ENCODE peak calls at places on chromosome 19, in nine cellular contexts. T is germinal center, O is NCI-H460, N is psoas muscle, D is T-helper 1 cell, V is RCC 7860, R is Calu3, L is B cell, Q is hepatic stellate cell. M is an unnamed sample.

GRCh38 chr19:1615156-1615765 is 10.0 kb upstream of the UQCR11 start:
- DNase-seq in Q (no peak), O (no peak), V (no peak), D (no peak), R (no peak), N (no peak), L (no peak), T (no peak), M (no peak)

GRCh38 chr19:49591731-49592485 is 926 bp downstream of the PRR12 start:
- DNase-seq in Q (peak; percentile 61), R (peak; percentile 52), O (no peak), D (peak; percentile 29), N (peak; percentile 40), T (peak; percentile 62), L (peak; percentile 65), V (peak; percentile 10), M (peak; percentile 25)

GRCh38 chr19:4389064-4389375 is 11.3 kb downstream of the SH3GL1 start:
- DNase-seq in Q (no peak), O (no peak), L (no peak), D (no peak), N (no peak), R (no peak), T (no peak), V (no peak), M (no peak)

GRCh38 chr19:29805026-29805925 is 6.5 kb upstream of the CCNE1 start:
- DNase-seq in T (no peak), Q (no peak), D (no peak), O (no peak), N (peak; percentile 23), R (no peak), V (peak; percentile 77), L (no peak), M (no peak)

GRCh38 chr19:33690461-33691427 is 69.0 kb downstream of the CHST8 start:
- DNase-seq in D (no peak), O (no peak), V (no peak), T (no peak), N (no peak), Q (no peak), L (no peak), R (no peak), M (no peak)

GRCh38 chr19:6724631-6725185 is 4.3 kb upstream of the C3 start:
- DNase-seq in Q (no peak), T (no peak), L (no peak), R (no peak), N (no peak), O (no peak), D (no peak), V (no peak), M (no peak)

GRCh38 chr19:30026933-30027332 is 84.9 kb downstream of the URI1 start:
- DNase-seq in Q (no peak), L (no peak), D (no peak), T (no peak), O (no peak), R (no peak), N (no peak), V (no peak), M (no peak)

GRCh38 chr19:33684550-33685303 is 63.0 kb downstream of the CHST8 start:
- DNase-seq in Q (no peak), V (no peak), L (no peak), R (no peak), D (no peak), N (no peak), O (no peak), T (no peak), M (no peak)

GRCh38 chr19:18999896-19000620 is 33.3 kb downstream of the SUGP2 start:
- DNase-seq in T (no peak), V (no peak), N (no peak), D (no peak), R (peak; percentile 7), L (no peak), O (no peak), Q (peak; percentile 34), M (no peak)

GRCh38 chr19:45643927-45644771 is 5.0 kb upstream of the EML2 start:
- DNase-seq in O (no peak), L (no peak), V (no peak), R (no peak), N (no peak), T (no peak), D (no peak), Q (no peak), M (no peak)

GRCh38 chr19:11204076-11204602 is 6.8 kb upstream of the KANK2 start:
- DNase-seq in Q (no peak), O (no peak), N (no peak), R (no peak), V (no peak), L (no peak), D (no peak), T (no peak), M (no peak)

GRCh38 chr19:43662487-43662886 is 7.5 kb downstream of the PLAUR start:
- DNase-seq in O (no peak), L (no peak), R (peak; percentile 20), D (no peak), N (no peak), V (no peak), Q (no peak), T (no peak), M (no peak)

GRCh38 chr19:30060872-30061556 is 119.0 kb downstream of the URI1 start:
- DNase-seq in O (no peak), D (no peak), Q (no peak), V (no peak), T (no peak), R (no peak), N (no peak), L (no peak), M (no peak)

GRCh38 chr19:1222394-1222793 is 15.4 kb downstream of the CBARP start:
- DNase-seq in N (no peak), Q (no peak), V (no peak), R (no peak), O (no peak), T (no peak), D (no peak), L (no peak), M (no peak)

GRCh38 chr19:41860419-41861097 is 503 bp downstream of the RPS19 start:
- DNase-seq in Q (no peak), N (no peak), D (no peak), R (no peak), L (no peak), V (no peak), T (no peak), O (no peak), M (no peak)

GRCh38 chr19:10543059-10543419 is 665 bp upstream of the ATG4D start:
- DNase-seq in R (no peak), D (no peak), L (no peak), V (no peak), Q (no peak), O (no peak), T (no peak), N (no peak), M (no peak)

GRCh38 chr19:6059396-6059947 is 50.8 kb downstream of the RFX2 start:
- DNase-seq in R (no peak), V (no peak), T (no peak), Q (no peak), L (no peak), O (no peak), N (no peak), D (no peak), M (no peak)

GRCh38 chr19:8204961-8205360 is 4.2 kb upstream of the CERS4 start:
- DNase-seq in N (no peak), V (no peak), R (peak; percentile 38), D (no peak), T (no peak), O (no peak), Q (no peak), L (no peak), M (no peak)

GRCh38 chr19:3821857-3822364 is 35.7 kb upstream of the MATK start:
- DNase-seq in L (peak; percentile 90), N (peak; percentile 56), V (no peak), O (peak; percentile 22), R (peak; percentile 65), T (peak; percentile 87), D (peak; percentile 77), Q (peak; percentile 77), M (peak; percentile 89)

GRCh38 chr19:37932985-37933953 is 26.3 kb downstream of the SIPA1L3 start:
- DNase-seq in L (no peak), N (peak; percentile 24), V (peak; percentile 80), Q (peak; percentile 35), T (no peak), O (no peak), R (peak; percentile 83), D (no peak), M (no peak)

GRCh38 chr19:54208784-54209057 is 8.1 kb downstream of the RPS9 start:
- DNase-seq in R (no peak), D (no peak), L (no peak), T (no peak), V (peak; percentile 8), N (no peak), O (no peak), Q (no peak), M (no peak)

GRCh38 chr19:45451181-45451849 is 16.5 kb upstream of the FOSB start:
- DNase-seq in R (no peak), N (peak; percentile 29), D (peak; percentile 69), V (peak; percentile 42), O (no peak), T (peak; percentile 14), L (peak; percentile 77), Q (no peak), M (no peak)

GRCh38 chr19:11092181-11092538 is 2.9 kb downstream of the LDLR start:
- DNase-seq in N (no peak), O (peak; percentile 22), R (no peak), V (peak; percentile 70), D (peak; percentile 57), Q (peak; percentile 77), T (no peak), L (no peak), M (no peak)

GRCh38 chr19:19278315-19278714 is 5.2 kb upstream of the TM6SF2 start:
- DNase-seq in D (no peak), O (no peak), V (no peak), R (no peak), L (no peak), N (no peak), T (no peak), Q (no peak), M (no peak)

GRCh38 chr19:15815306-15815705 is at the start of gene OR10H1:
- DNase-seq in Q (no peak), L (no peak), O (no peak), N (no peak), T (no peak), D (no peak), V (no peak), R (peak; percentile 76), M (no peak)

GRCh38 chr19:18501832-18502231 is 20.0 kb downstream of the ELL start:
- DNase-seq in D (no peak), R (no peak), N (peak; percentile 64), T (no peak), Q (no peak), V (no peak), L (no peak), O (no peak), M (no peak)

GRCh38 chr19:47310819-47311218 is 1.2 kb downstream of the C5AR1 start:
- DNase-seq in V (no peak), Q (no peak), O (peak; percentile 51), N (no peak), T (no peak), L (no peak), R (no peak), D (no peak), M (no peak)

GRCh38 chr19:34171539-34171876 is 796 bp upstream of the LSM14A start:
- DNase-seq in T (peak; percentile 35), Q (peak; percentile 57), N (no peak), V (peak; percentile 23), O (no peak), D (no peak), L (no peak), R (no peak), M (peak; percentile 40)

GRCh38 chr19:39599116-39599515 is 3.2 kb upstream of the LGALS13 start:
- DNase-seq in V (no peak), D (no peak), O (peak; percentile 22), R (peak; percentile 36), T (no peak), Q (no peak), L (no peak), N (no peak), M (peak; percentile 30)

GRCh38 chr19:10305139-10305806 is 4.3 kb downstream of the ZGLP1 start:
- DNase-seq in O (no peak), Q (no peak), L (no peak), R (no peak), D (no peak), V (no peak), T (no peak), N (peak; percentile 32), M (no peak)

M was measured in activated CD4-positive, alpha-beta T cell treated with anti-CD3 and anti-CD28 coated beads for 24 hours.